ENCODE peak calls at places on chromosomes 16 and 17, in nine cellular contexts. B, Z, D, M, V, E, X, A and U are unnamed samples.

GRCh38 chr17:16944334-16945140 is 27.4 kb downstream of the TNFRSF13B start:
- DNase-seq in B (no peak), Z (no peak), D (no peak), E (no peak), V (peak), X (no peak), M (no peak), A (no peak), U (no peak)

GRCh38 chr17:78995022-78995760 is 14.4 kb downstream of the CANT1 start:
- DNase-seq in B (no peak), M (no peak), A (no peak), Z (no peak), D (no peak), V (peak), E (no peak), X (no peak), U (no peak)

GRCh38 chr17:68768804-68769203 is 167.6 kb upstream of the FAM20A start:
- DNase-seq in M (no peak), V (no peak), A (no peak), X (no peak), B (no peak), Z (no peak), D (no peak), E (no peak), U (no peak)

GRCh38 chr16:85090873-85091521 is 21.3 kb downstream of the CIBAR2 start:
- DNase-seq in B (no peak), V (no peak), D (no peak), A (no peak), M (no peak), E (no peak), X (no peak), Z (no peak), U (no peak)

GRCh38 chr17:6666557-6666956 is 15.0 kb downstream of the C17orf100 start:
- DNase-seq in D (no peak), B (no peak), E (no peak), V (no peak), X (no peak), M (no peak), A (no peak), Z (no peak), U (no peak)

GRCh38 chr17:77119668-77120301 is 21.0 kb upstream of the SEC14L1 start:
- DNase-seq in A (no peak), E (no peak), B (no peak), X (no peak), V (no peak), D (no peak), M (no peak), Z (no peak), U (peak)

GRCh38 chr17:27477971-27478684 is 21.9 kb downstream of the KSR1 start:
- DNase-seq in M (no peak), E (no peak), A (no peak), Z (no peak), V (no peak), X (no peak), D (no peak), B (no peak), U (no peak)

GRCh38 chr17:42407289-42407836 is 15.7 kb downstream of the CAVIN1 start:
- DNase-seq in E (peak), V (peak), B (peak), A (peak), Z (peak), X (no peak), M (peak), D (no peak), U (peak)

GRCh38 chr16:57113042-57113453 is 20.7 kb downstream of the CPNE2 start:
- DNase-seq in E (no peak), B (no peak), Z (peak), M (no peak), A (no peak), X (peak), V (no peak), D (no peak), U (no peak)

GRCh38 chr17:29179232-29180036 is 764 bp downstream of the MYO18A start:
- DNase-seq in A (peak), D (no peak), X (no peak), Z (no peak), M (peak), B (no peak), V (peak), E (peak), U (no peak)

GRCh38 chr17:38871247-38871991 is 1.6 kb downstream of the LASP1 start:
- DNase-seq in B (peak), V (peak), M (peak), X (no peak), E (peak), Z (peak), A (peak), D (no peak), U (no peak)

GRCh38 chr17:50100480-50100883 is 5.3 kb downstream of the PDK2 start:
- DNase-seq in D (no peak), V (no peak), X (no peak), A (no peak), M (no peak), Z (no peak), B (no peak), E (no peak), U (no peak)

GRCh38 chr16:48112603-48113400 is 43.0 kb downstream of the ABCC12 start:
- DNase-seq in X (no peak), V (peak), A (peak), E (no peak), B (no peak), M (no peak), Z (no peak), D (no peak), U (no peak)

GRCh38 chr17:49249292-49249794 is 18.8 kb upstream of the PHOSPHO1 start:
- DNase-seq in E (peak), X (no peak), Z (peak), D (no peak), M (peak), B (no peak), V (no peak), A (peak), U (no peak)

GRCh38 chr16:11576427-11577289 is 10.1 kb downstream of the LITAF start:
- DNase-seq in B (no peak), X (no peak), Z (no peak), M (no peak), D (no peak), A (no peak), V (no peak), E (no peak), U (no peak)

GRCh38 chr16:84329016-84329415 is 34.3 kb downstream of the WFDC1 start:
- DNase-seq in Z (no peak), M (no peak), B (no peak), X (no peak), A (no peak), V (no peak), E (no peak), D (no peak), U (no peak)

DNA sequence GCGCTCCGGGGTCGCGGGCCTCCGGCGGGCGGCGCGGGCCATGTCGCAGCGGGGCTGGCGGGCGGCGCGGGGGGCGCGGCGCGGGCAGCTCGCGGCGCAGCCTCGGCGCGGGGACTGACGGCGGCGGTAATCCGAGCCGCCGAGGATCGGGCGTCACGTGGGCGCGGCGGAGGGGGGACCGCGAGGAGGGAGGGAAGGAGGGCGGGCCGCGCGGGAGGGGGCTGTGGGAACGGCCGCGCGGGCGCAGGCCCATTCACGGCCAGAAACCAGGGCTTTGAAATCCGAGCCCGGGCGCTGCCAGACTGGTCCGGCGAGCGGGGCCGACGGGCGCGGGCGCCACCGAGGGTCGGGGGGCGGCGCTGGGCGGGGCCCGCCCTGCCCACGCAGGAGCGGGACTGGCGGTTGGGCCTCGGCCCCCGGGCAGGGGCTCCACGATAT is at the start of gene MTSS2:
- DNase-seq in A (peak), V (peak), E (peak), D (no peak), X (peak), M (peak), Z (peak), B (peak), U (peak)
- H3K4me3 ChIP-seq in A (peak), V (peak), E (peak), D (peak), X (peak), M (peak), Z (peak), B (peak), U (peak)

GRCh38 chr17:30291571-30292489 is at the start of gene BLMH:
- DNase-seq in B (peak), Z (peak), A (peak), E (peak), V (peak), X (peak), M (peak), D (no peak), U (peak)
- TF ChIP-seq CTCF in B (no peak), Z (no peak), A (no peak), E (no peak), V (no peak), X (no peak), M (no peak), D (no peak), U (no peak)

DNA sequence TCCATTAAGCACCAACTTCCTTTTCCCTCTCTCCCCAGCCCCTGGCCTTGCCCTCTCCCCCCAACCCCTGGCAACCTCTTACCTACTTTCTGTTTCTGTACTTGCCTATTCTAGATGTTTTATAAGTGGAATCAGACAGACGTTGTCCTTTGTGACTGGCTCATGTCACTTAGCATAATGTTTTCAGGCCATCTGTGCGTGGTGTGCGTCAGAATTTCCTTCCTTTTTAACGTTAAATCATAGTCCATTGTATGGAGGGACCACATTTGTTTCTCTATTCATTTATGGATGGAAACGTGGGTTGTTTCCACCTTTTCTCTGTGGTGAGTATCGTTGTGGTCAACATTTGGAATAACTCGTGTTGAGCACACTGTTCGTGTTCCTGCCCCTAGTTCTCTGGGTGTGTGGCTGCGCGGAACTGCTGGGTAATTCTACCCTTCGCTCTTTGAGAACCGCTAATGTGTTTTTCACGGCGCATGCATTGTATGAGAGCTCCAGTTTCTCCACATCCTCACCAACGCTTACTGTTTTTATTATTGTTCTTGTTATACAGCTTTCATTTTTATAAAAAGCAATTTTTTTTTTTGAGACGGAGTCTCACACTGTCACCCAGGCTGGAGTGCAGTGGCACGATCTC is 26.3 kb downstream of the ACTG1 start:
- DNase-seq in B (no peak), E (no peak), M (no peak), V (no peak), Z (no peak), X (no peak), A (no peak), D (no peak), U (no peak)
- H3K4me3 ChIP-seq in B (no peak), E (no peak), M (no peak), V (no peak), Z (no peak), X (no peak), A (no peak), D (no peak), U (no peak)

GRCh38 chr17:80990921-80991644 is 558 bp upstream of the CHMP6 start:
- DNase-seq in D (no peak), X (no peak), M (no peak), V (no peak), E (peak), A (no peak), B (no peak), Z (no peak), U (no peak)

GRCh38 chr17:80989586-80989913 is 2.1 kb upstream of the CHMP6 start:
- DNase-seq in B (no peak), D (no peak), E (no peak), X (no peak), V (no peak), M (no peak), A (no peak), Z (no peak), U (no peak)

GRCh38 chr17:80992948-80993624 is 1.4 kb downstream of the CHMP6 start:
- DNase-seq in D (no peak), Z (no peak), V (no peak), X (no peak), B (no peak), E (peak), M (no peak), A (no peak), U (no peak)

GRCh38 chr17:80992077-80992947 is 671 bp downstream of the CHMP6 start:
- DNase-seq in X (no peak), M (no peak), V (no peak), D (no peak), A (no peak), B (no peak), E (no peak), Z (no peak), U (no peak)

DNA sequence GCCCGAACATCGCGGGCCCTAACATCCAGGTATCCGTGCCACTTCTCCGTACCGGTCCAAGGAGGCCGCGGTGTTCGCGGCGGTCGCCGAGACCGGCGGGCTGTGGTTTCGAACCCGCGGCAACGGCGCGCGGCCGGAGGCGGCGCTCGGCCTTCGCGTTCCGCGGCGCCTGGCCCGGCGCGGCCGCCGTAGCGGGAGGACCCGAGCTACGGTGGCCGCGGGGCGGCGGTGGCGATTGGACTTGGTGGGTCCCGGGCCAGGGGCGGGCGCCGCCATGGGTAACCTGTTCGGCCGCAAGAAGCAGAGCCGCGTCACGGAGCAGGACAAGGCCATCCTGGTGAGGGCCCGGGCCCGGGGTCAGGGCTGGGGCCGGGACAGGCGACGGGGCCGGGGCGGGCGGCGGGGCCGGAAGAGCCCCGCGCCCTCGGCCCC is at the start of gene CHMP6:
- DNase-seq in M (peak), X (no peak), E (peak), A (peak), D (no peak), B (peak), V (peak), Z (peak), U (no peak)
- TF ChIP-seq CTCF in M (peak), X (no peak), E (peak), A (no peak), D (peak), B (peak), V (no peak), Z (no peak), U (no peak)

GRCh38 chr17:82031885-82032627 is 578 bp downstream of the RAC3 start:
- DNase-seq in X (no peak), E (peak), M (peak), Z (no peak), B (no peak), D (no peak), V (peak), A (no peak), U (no peak)
- H3K4me3 ChIP-seq in X (peak), E (peak), M (peak), Z (peak), B (no peak), D (peak), V (peak), A (peak), U (peak)

DNA sequence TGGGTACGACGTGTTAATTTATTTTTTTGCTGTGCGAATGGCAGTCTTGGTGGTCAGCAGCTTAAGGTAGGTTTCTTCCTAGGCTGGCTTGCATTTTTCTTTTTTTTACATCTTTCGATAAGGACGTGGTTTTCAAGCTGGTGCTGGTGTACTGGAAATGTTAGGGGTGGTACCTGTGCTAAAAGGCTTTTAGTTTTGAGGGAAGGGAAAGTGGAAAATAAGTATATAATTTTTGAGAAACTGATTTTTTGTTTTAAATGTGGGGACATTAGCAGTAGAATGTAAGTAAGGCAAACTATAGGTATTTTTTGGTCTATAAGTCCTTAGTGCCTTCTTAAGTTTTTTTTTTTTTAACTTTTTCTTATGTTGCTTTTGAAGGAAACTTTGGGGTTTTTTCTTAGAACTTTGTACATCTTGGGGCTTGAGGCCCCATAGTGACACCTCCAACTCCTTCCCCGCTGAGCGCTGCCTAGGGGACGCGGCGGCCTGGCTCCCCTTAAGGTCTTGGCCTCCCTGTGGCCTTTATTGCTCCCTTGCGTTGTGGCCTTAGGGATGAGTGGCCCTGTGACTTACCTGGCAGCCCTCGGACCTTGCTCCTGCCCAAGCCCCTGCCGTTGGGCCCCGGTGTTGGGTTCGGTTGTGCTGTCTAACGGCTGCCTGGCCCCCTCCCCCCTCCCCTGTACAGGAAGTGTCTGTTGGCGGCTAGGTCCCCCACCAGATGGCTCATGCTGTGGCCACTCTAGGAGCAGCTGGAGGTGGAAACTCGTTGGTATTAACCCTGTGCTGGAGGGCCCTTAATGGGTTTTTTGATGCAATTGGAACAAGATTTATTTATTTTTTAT is 88.0 kb upstream of the RPRML start:
- DNase-seq in B (peak), M (peak), V (peak), A (peak), D (no peak), E (peak), X (peak), Z (peak), U (peak)
- TF ChIP-seq CTCF in B (peak), M (no peak), V (peak), A (no peak), D (no peak), E (peak), X (peak), Z (peak), U (peak)